ENCODE peak calls at places on chromosomes 12 and 14, in four cellular contexts. B is type B pancreatic cell, L is MM.1S, H is foreskin fibroblast. X is an unnamed sample.

GRCh38 chr14:58082491-58083098 is 69.4 kb downstream of the ARMH4 start:
- DNase-seq in H (peak; percentile 87), B (no peak), L (no peak), X (no peak)

GRCh38 chr14:85463512-85463911 is 66.4 kb upstream of the FLRT2 start:
- DNase-seq in B (no peak), L (no peak), H (no peak), X (no peak)

GRCh38 chr12:72141381-72141780 is 130.8 kb upstream of the TRHDE start:
- DNase-seq in B (no peak), H (peak; percentile 7), L (peak; percentile 81), X (peak; percentile 34)

GRCh38 chr14:100532916-100533630 is 54.1 kb downstream of the BEGAIN start:
- DNase-seq in B (no peak), L (no peak), H (peak; percentile 29), X (no peak)

GRCh38 chr12:88876867-88877266 is 296.6 kb upstream of the KITLG start:
- DNase-seq in B (no peak), H (peak; percentile 71), L (no peak), X (no peak)

GRCh38 chr12:25293596-25293995 is 42.9 kb upstream of the KRAS start:
- DNase-seq in L (no peak), H (no peak), B (no peak), X (no peak)

GRCh38 chr12:83753205-83753604 is 1066.5 kb downstream of the TMTC2 start:
- DNase-seq in L (no peak), H (no peak), B (no peak), X (no peak)

GRCh38 chr14:85122690-85123089 is 407.3 kb upstream of the FLRT2 start:
- DNase-seq in H (peak; percentile 49), B (no peak), L (no peak), X (no peak)

GRCh38 chr14:90406384-90406798 is 9.6 kb downstream of the CALM1 start:
- DNase-seq in H (no peak), L (no peak), B (no peak), X (no peak)

GRCh38 chr14:78091361-78091760 is 78.8 kb upstream of the NRXN3 start:
- DNase-seq in H (no peak), B (no peak), L (no peak), X (no peak)

GRCh38 chr12:111893287-111893686 is 51.3 kb downstream of the MAPKAPK5 start:
- DNase-seq in L (no peak), H (no peak), B (no peak), X (no peak)

GRCh38 chr12:93380480-93381121 is 2.9 kb downstream of the NUDT4 start:
- DNase-seq in B (no peak), L (peak; percentile 39), H (peak; percentile 44), X (no peak)

GRCh38 chr12:32558941-32559340 is 120.2 kb upstream of the DNM1L start:
- DNase-seq in H (peak; percentile 80), B (no peak), L (peak; percentile 87), X (peak; percentile 77)

GRCh38 chr14:20742132-20742531 is 3.6 kb upstream of the EDDM3A start:
- DNase-seq in H (no peak), B (no peak), L (no peak), X (no peak)

GRCh38 chr12:52895726-52896189 is 9.1 kb downstream of the KRT8 start:
- DNase-seq in B (no peak), L (no peak), H (no peak), X (no peak)

GRCh38 chr12:51218607-51219161 is 822 bp upstream of the POU6F1 start:
- DNase-seq in B (no peak), H (no peak), L (no peak), X (no peak)

GRCh38 chr12:105935106-105935505 is 203.6 kb downstream of the NUAK1 start:
- DNase-seq in L (no peak), B (no peak), H (no peak), X (no peak)

GRCh38 chr14:51328942-51329350 is 88.9 kb downstream of the TMX1 start:
- DNase-seq in B (no peak), L (no peak), H (peak; percentile 79), X (no peak)

GRCh38 chr12:115636546-115636945 is 640.9 kb downstream of the MED13L start:
- DNase-seq in L (no peak), H (no peak), B (no peak), X (no peak)

GRCh38 chr12:115630133-115630532 is 647.4 kb downstream of the MED13L start:
- DNase-seq in H (no peak), L (no peak), B (no peak), X (no peak)

GRCh38 chr12:115632323-115632722 is 645.2 kb downstream of the MED13L start:
- DNase-seq in B (no peak), H (peak; percentile 23), L (no peak), X (no peak)
- TF ChIP-seq CTCF in B (peak; percentile 44), H (peak; percentile 3), L (no peak), X (peak; percentile 5)

DNA sequence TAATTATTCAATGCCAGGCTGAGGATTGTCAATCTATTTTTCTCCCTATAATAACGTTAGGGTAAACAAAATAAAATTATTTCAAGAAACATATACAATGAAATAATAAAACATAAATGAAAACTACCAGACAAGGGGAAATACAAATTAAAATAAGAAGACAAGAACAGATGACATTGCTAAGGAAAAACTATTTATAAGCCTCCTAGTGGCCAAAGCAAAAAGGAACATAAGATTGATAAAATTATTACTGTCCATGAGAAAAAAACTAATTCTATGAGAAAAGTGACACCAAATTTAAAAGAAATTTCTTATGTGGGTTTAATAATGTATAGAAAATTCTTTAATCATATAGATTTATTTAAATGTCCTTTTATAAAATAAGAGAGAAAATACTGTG is 294.7 kb downstream of the TTC6 start:
- DNase-seq in H (no peak), L (no peak), B (no peak), X (no peak)
- TF ChIP-seq CTCF in H (peak; percentile 20), L (no peak), B (peak; percentile 64), X (no peak)

GRCh38 chr14:52793061-52793460 is 1.7 kb upstream of the GNPNAT1 start:
- DNase-seq in H (no peak), B (no peak), L (no peak), X (no peak)
- TF ChIP-seq CTCF in H (no peak), B (no peak), L (no peak), X (no peak)

DNA sequence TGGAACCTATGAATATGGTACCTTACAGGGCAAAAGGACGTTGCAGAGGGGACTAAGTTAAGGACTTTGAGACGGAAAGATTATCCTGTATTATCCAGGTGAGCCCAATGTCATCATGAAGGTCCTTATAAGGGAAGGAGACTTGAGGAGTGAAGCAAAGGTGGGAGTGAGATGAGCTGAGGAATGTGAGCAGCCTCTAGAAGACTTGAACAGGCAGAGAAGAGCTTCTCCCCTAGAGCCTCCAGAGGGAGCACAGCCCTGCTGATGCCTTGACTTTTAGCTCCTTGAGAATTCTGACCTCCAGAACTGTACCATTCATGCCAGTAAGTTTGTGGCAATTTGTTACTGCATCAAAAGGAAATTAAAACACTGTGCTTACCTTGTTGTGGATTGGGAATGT is 41.8 kb upstream of the DCD start:
- DNase-seq in B (no peak), H (no peak), L (no peak), X (no peak)
- TF ChIP-seq CTCF in B (peak; percentile 39), H (peak; percentile 19), L (peak; percentile 32), X (no peak)

GRCh38 chr12:124566181-124567034 is 1.0 kb downstream of the NCOR2 start:
- DNase-seq in H (peak; percentile 90), L (peak; percentile 55), B (no peak), X (peak; percentile 75)
- TF ChIP-seq CTCF in H (no peak), L (no peak), B (no peak), X (no peak)

GRCh38 chr12:22981711-22982110 is 356.7 kb downstream of the ETNK1 start:
- DNase-seq in L (no peak), B (no peak), H (peak; percentile 72), X (no peak)
- TF ChIP-seq CTCF in L (no peak), B (no peak), H (no peak), X (no peak)

GRCh38 chr14:93970589-93970966 is 5.8 kb downstream of the ASB2 start:
- DNase-seq in L (peak; percentile 52), H (no peak), B (no peak), X (no peak)
- TF ChIP-seq CTCF in L (peak; percentile 55), H (no peak), B (peak; percentile 40), X (peak; percentile 69)

DNA sequence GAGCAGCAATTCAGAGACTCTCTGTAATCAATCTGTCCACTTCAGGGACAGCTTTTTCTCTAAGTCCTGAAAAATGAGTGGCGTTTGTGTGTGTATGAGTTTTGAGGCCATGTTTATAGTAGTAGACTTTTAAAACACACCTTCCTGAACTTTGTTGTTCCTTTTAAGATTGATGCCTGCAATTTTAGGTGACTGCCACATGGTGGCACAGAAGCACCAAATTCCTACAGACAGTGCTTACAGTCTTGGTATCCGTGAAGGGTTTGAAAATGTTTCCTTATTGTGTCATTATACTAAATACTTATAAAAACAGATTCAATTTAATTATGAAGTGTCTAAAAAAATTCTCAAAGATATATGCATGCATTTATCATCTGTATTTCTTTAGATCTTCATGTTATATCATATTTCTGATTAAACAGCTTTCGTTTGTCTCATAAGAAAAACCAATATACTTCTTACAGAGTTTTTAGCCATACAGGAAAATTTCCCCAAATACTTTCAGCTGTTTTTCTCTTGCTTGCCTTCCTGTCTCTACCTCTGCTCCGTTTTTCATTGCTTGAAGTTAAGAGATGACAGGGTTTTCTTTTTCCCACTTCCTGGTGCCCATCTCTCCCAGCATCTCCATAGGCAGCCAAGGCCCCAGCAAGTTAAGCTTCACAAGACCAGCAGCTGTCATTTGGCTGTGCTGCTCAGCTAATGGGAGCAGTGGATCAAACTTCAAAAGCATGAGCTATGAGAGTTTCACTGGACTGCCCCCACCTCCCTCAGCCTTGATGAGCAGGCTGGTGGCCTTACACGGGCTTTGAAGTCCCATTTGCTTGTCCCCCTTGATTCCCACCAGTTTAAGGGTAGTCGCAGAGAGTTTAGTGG is 259.6 kb downstream of the AKAP6 start:
- DNase-seq in L (peak; percentile 46), B (no peak), H (peak; percentile 82), X (peak; percentile 36)
- TF ChIP-seq CTCF in L (peak; percentile 64), B (peak; percentile 87), H (peak; percentile 72), X (peak; percentile 48)

DNA sequence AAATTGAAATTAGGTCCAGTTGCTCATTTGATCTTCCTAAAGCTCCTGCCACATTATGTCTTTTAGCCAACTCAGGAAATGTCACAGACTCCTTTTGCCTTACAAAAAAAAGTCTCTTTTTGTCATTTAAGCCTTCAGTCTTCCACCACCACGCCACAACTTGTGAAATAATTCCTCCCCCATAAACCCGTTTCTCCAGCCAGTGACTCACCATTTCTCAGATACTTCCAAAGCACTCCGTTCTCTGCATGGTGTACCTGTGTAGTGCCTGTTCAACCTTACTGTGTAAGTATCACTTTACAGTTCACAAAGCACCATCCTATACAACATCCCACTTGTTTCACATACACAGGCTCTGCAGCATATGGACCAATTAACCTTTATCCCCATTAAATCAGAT is 139.5 kb upstream of the AEBP2 start:
- DNase-seq in B (no peak), L (no peak), H (peak; percentile 15), X (no peak)
- TF ChIP-seq CTCF in B (no peak), L (no peak), H (no peak), X (no peak)

X was measured in GM10248.